ENCODE peak calls at places on chromosomes 7 and 10, in seven cellular contexts. T is keratinocyte; V is RWPE1; X is nephron progenitor cell; U is tibial artery; N is AG09309; S is CD4-positive, alpha-beta T cell. M is an unnamed sample.

GRCh38 chr10:71191019-71191418 is 21.4 kb upstream of the UNC5B start:
- DNase-seq in N (no peak), S (no peak), V (no peak), T (no peak), X (no peak), U (no peak), M (no peak)

GRCh38 chr10:97006364-97006763 is 174.3 kb downstream of the LCOR start:
- DNase-seq in T (no peak), N (no peak), X (no peak), U (no peak), V (no peak), S (no peak), M (no peak)

GRCh38 chr7:144791488-144791887 is 44.4 kb downstream of the TPK1 start:
- DNase-seq in T (no peak), U (no peak), S (no peak), X (no peak), V (no peak), N (no peak), M (no peak)

GRCh38 chr7:873367-874002 is 2.9 kb upstream of the GET4 start:
- DNase-seq in X (peak), S (peak), U (peak), V (peak), T (peak), N (peak), M (peak)

GRCh38 chr7:26213821-26214515 is 12.4 kb downstream of the CBX3 start:
- DNase-seq in S (no peak), N (no peak), V (no peak), T (no peak), X (no peak), U (no peak), M (no peak)

GRCh38 chr7:100353685-100354330 is 4.1 kb upstream of the PILRB start:
- DNase-seq in S (no peak), V (no peak), T (no peak), N (no peak), U (no peak), X (no peak), M (no peak)

GRCh38 chr7:91875851-91876250 is 4.7 kb downstream of the MTERF1 start:
- DNase-seq in T (no peak), X (no peak), S (no peak), N (no peak), V (no peak), U (no peak), M (no peak)

GRCh38 chr10:47092822-47093221 is 181.6 kb downstream of the PTPN20 start:
- DNase-seq in S (no peak), X (no peak), N (no peak), V (no peak), U (no peak), T (no peak), M (no peak)

GRCh38 chr7:133126422-133126821 is 44.5 kb upstream of the CHCHD3 start:
- DNase-seq in V (no peak), S (no peak), T (no peak), N (no peak), U (no peak), X (no peak), M (no peak)

GRCh38 chr10:101222683-101223273 is 6.5 kb downstream of the LBX1 start:
- DNase-seq in S (no peak), V (no peak), U (no peak), T (no peak), X (peak), N (no peak), M (no peak)

GRCh38 chr10:110311357-110311949 is 6.7 kb upstream of the SMNDC1 start:
- DNase-seq in X (peak), N (no peak), V (peak), U (no peak), S (no peak), T (no peak), M (peak)

GRCh38 chr7:108467391-108467790 is 11.2 kb upstream of the NRCAM start:
- DNase-seq in N (no peak), X (no peak), V (no peak), S (no peak), U (no peak), T (no peak), M (no peak)

GRCh38 chr10:67864560-67865371 is 19.7 kb upstream of the SIRT1 start:
- DNase-seq in V (no peak), N (no peak), S (no peak), T (no peak), X (no peak), U (no peak), M (no peak)

GRCh38 chr7:21548491-21548890 is 5.7 kb downstream of the DNAH11 start:
- DNase-seq in T (no peak), U (no peak), S (no peak), X (no peak), N (no peak), V (no peak), M (no peak)

GRCh38 chr7:24869572-24869971 is 110.4 kb downstream of the OSBPL3 start:
- DNase-seq in X (no peak), T (no peak), S (no peak), U (no peak), V (no peak), N (no peak), M (no peak)

GRCh38 chr10:59872892-59873463 is 33.4 kb downstream of the CCDC6 start:
- DNase-seq in N (no peak), V (no peak), X (no peak), T (no peak), U (peak), S (no peak), M (no peak)

GRCh38 chr10:71844695-71845094 is 6.4 kb downstream of the PSAP start:
- DNase-seq in X (no peak), U (no peak), V (no peak), N (no peak), T (no peak), S (no peak), M (no peak)

GRCh38 chr10:35595106-35595505 is 10.0 kb upstream of the GJD4 start:
- DNase-seq in X (no peak), T (no peak), N (no peak), V (no peak), S (no peak), U (no peak), M (no peak)

GRCh38 chr7:3725660-3726059 is 424.6 kb downstream of the SDK1 start:
- DNase-seq in U (no peak), N (no peak), T (no peak), X (no peak), S (no peak), V (no peak), M (no peak)

GRCh38 chr7:12328888-12329770 is 74.5 kb downstream of the VWDE start:
- DNase-seq in S (no peak), X (no peak), U (no peak), N (no peak), T (no peak), V (no peak), M (no peak)

GRCh38 chr7:2956526-2957368 is 86.9 kb downstream of the CARD11 start:
- DNase-seq in V (peak), N (no peak), S (no peak), U (peak), X (no peak), T (peak), M (peak)

GRCh38 chr7:137539111-137539715 is 195.7 kb upstream of the PTN start:
- DNase-seq in S (no peak), T (no peak), V (no peak), U (no peak), X (no peak), N (peak), M (no peak)

DNA sequence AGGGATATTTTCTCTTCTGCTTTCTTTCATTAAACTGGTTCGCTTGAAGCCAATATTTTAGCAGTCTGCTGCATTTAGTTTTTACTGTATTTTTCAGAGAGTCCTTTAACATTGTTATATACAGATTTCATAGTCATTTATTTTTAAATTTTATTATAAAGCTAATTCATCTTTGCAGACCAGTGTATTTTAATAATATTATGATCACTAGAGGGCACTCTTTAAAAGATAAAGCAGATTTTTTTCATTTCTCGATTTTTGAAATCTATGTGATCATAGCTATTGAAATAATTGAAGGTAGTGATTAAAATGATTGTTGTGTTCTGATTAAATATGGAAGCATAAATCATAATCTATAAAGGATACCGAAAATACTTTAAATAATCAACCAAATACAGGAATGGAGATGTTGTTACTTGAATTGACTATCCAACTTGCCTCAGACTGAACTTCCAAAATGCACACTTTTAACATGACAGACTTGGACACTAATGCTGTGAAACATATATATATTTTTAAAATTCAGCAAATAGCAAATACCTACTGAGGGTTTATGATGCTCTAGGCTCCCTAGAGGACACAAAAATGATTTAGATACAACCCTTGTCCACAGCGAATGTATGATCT is 35.2 kb downstream of the ST7 start:
- DNase-seq in S (no peak), X (no peak), U (no peak), V (no peak), T (no peak), N (no peak), M (no peak)
- TF ChIP-seq CTCF in S (peak), X (no peak), U (peak), V (peak), T (no peak), N (peak), M (no peak)

DNA sequence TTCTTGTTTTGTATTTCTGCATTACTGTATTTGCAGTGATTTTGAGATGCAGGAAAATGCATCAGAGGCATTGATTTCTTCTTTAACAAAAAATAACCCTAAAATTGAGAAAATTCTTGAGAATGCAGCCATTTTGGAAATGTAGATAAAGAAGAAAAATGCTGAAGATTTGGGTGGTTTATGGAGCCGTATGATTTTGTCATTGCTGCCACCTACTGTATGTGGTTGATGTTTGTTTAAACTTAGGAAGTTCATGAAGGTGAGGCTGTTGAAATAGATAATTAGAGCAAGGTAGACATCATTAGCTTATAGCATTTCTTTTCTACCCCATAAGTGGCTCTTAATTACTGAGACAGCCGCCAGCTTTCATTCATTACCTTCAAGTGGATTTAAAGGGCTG is 92.1 kb upstream of the SAMD8 start:
- DNase-seq in T (no peak), X (no peak), S (no peak), N (no peak), V (peak), U (no peak), M (no peak)
- TF ChIP-seq CTCF in T (peak), X (no peak), S (peak), N (peak), V (peak), U (peak), M (peak)

DNA sequence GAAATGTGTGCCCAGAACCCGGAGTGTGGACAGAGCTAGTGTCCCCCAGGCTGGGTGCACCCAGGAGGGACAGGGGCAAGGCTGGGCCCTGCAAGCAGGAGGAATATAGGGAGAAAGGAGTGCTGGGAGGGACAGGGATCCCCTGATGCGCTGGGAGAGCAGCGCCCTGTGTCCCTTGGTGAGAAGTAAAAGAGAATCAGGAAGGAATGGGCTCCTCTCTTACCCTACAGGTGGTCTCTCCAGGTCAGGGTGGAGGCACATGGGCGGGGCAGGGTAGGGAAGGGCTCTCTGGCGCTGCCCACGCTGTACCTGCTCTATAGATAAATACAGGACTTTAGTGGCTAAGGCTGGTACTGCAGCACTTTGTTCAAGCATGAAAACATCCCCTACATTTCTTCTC is 753.8 kb downstream of the GRID1 start:
- DNase-seq in U (peak), N (no peak), V (no peak), X (no peak), S (no peak), T (no peak), M (no peak)
- TF ChIP-seq CTCF in U (no peak), N (no peak), V (no peak), X (peak), S (peak), T (no peak), M (peak)

DNA sequence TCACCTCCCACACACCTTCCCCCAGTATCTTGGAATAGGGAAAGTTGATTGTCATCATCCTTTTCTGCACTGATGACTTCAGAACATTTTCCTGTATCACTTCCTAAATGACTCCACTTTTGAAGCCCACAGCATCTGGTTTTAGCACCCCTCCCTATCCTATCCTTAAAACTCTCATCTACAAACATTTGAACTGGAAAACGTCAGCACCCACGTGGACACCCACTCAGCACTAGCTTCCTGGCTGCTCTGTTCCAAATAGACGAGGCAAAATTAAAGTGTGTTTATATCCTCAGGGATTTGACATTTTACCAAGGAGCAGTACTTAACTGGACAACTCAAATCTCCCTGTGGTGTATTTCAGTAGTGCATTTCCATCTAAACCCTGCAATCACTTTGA is 73.9 kb downstream of the REEP3 start:
- DNase-seq in S (no peak), V (no peak), N (no peak), X (no peak), T (no peak), U (no peak), M (no peak)
- TF ChIP-seq CTCF in S (no peak), V (no peak), N (no peak), X (no peak), T (no peak), U (no peak), M (no peak)

GRCh38 chr7:37920305-37920618 is 178 bp upstream of the EPDR1 start:
- DNase-seq in S (no peak), T (no peak), X (no peak), V (no peak), U (no peak), N (no peak), M (no peak)

GRCh38 chr7:37916673-37917660 is at the start of gene SFRP4:
- DNase-seq in V (peak), T (no peak), N (no peak), U (peak), X (peak), S (no peak), M (peak)

GRCh38 chr7:37916017-37916672 is 472 bp downstream of the SFRP4 start:
- DNase-seq in T (no peak), N (no peak), U (peak), V (no peak), X (peak), S (no peak), M (peak)

GRCh38 chr7:37920619-37921339 is at the start of gene EPDR1:
- DNase-seq in N (no peak), V (no peak), S (no peak), X (peak), T (no peak), U (peak), M (peak)

GRCh38 chr7:37918526-37918925 is 1.9 kb upstream of the SFRP4 start:
- DNase-seq in T (no peak), N (no peak), V (no peak), U (no peak), S (no peak), X (no peak), M (no peak)
- TF ChIP-seq CTCF in T (no peak), N (peak), V (no peak), U (no peak), S (no peak), X (no peak), M (peak)

GRCh38 chr10:113310317-113310716 is 242.5 kb upstream of the HABP2 start:
- DNase-seq in T (no peak), U (no peak), N (no peak), S (no peak), V (no peak), X (no peak), M (no peak)
- TF ChIP-seq CTCF in T (no peak), U (no peak), N (no peak), S (no peak), V (no peak), X (no peak), M (no peak)

GRCh38 chr10:74153123-74153522 is 2.1 kb downstream of the ADK start:
- DNase-seq in U (no peak), T (no peak), X (no peak), S (no peak), N (no peak), V (peak), M (peak)
- TF ChIP-seq CTCF in U (peak), T (peak), X (no peak), S (no peak), N (peak), V (peak), M (peak)

GRCh38 chr10:84743483-84743882 is 415.1 kb downstream of the CCSER2 start:
- DNase-seq in T (no peak), X (no peak), U (no peak), S (no peak), V (no peak), N (no peak), M (no peak)
- TF ChIP-seq CTCF in T (peak), X (peak), U (no peak), S (no peak), V (peak), N (peak), M (peak)